ENCODE peak calls at places on chromosome 9, in five cellular contexts. One of them, this sample, is unnamed.

GRCh38 chr9:124032247-124032646 is 20.7 kb downstream of the LHX2 start:
- DNase-seq in NCI-H1092: no peak
- DNase-seq in bronchial epithelial cell: no peak
- DNase-seq in AG08395: no peak
- DNase-seq in kidney tubule cell: no peak
- DNase-seq in this sample: no peak

GRCh38 chr9:93299418-93300174 is 115.7 kb downstream of the WNK2 start:
- DNase-seq in kidney tubule cell: no peak
- DNase-seq in AG08395: no peak
- DNase-seq in bronchial epithelial cell: no peak
- DNase-seq in NCI-H1092: no peak
- DNase-seq in this sample: no peak

GRCh38 chr9:138100711-138101349 is 223.2 kb downstream of the CACNA1B start:
- DNase-seq in NCI-H1092: no peak
- DNase-seq in bronchial epithelial cell: no peak
- DNase-seq in AG08395: no peak
- DNase-seq in kidney tubule cell: no peak
- DNase-seq in this sample: no peak

GRCh38 chr9:82757921-82758320 is 305.0 kb downstream of the RASEF start:
- DNase-seq in bronchial epithelial cell: peak
- DNase-seq in NCI-H1092: no peak
- DNase-seq in kidney tubule cell: no peak
- DNase-seq in AG08395: no peak
- DNase-seq in this sample: no peak

GRCh38 chr9:92525306-92525705 is 10.5 kb downstream of the ECM2 start:
- DNase-seq in kidney tubule cell: no peak
- DNase-seq in bronchial epithelial cell: no peak
- DNase-seq in AG08395: no peak
- DNase-seq in NCI-H1092: no peak
- DNase-seq in this sample: no peak

GRCh38 chr9:785997-786396 is 55.5 kb upstream of the DMRT1 start:
- DNase-seq in AG08395: no peak
- DNase-seq in NCI-H1092: no peak
- DNase-seq in bronchial epithelial cell: no peak
- DNase-seq in kidney tubule cell: no peak
- DNase-seq in this sample: no peak

GRCh38 chr9:105064248-105065118 is 136.5 kb upstream of the ABCA1 start:
- DNase-seq in kidney tubule cell: peak
- DNase-seq in NCI-H1092: peak
- DNase-seq in AG08395: peak
- DNase-seq in bronchial epithelial cell: peak
- DNase-seq in this sample: peak

GRCh38 chr9:37936965-37937364 is 33.0 kb upstream of the SLC25A51 start:
- DNase-seq in NCI-H1092: no peak
- DNase-seq in kidney tubule cell: peak
- DNase-seq in bronchial epithelial cell: peak
- DNase-seq in AG08395: peak
- DNase-seq in this sample: no peak

GRCh38 chr9:27426717-27427645 is 97.1 kb upstream of the IFNK start:
- DNase-seq in AG08395: no peak
- DNase-seq in NCI-H1092: no peak
- DNase-seq in kidney tubule cell: peak
- DNase-seq in bronchial epithelial cell: peak
- DNase-seq in this sample: peak

GRCh38 chr9:134134949-134135342 is 936 bp upstream of the WDR5 start:
- DNase-seq in AG08395: no peak
- DNase-seq in bronchial epithelial cell: no peak
- DNase-seq in kidney tubule cell: no peak
- DNase-seq in NCI-H1092: no peak
- DNase-seq in this sample: no peak

GRCh38 chr9:74120061-74120460 is 377.1 kb upstream of the RORB start:
- DNase-seq in bronchial epithelial cell: peak
- DNase-seq in AG08395: no peak
- DNase-seq in kidney tubule cell: no peak
- DNase-seq in NCI-H1092: no peak
- DNase-seq in this sample: no peak

GRCh38 chr9:130382086-130382485 is 62.7 kb upstream of the ASS1 start:
- DNase-seq in AG08395: no peak
- DNase-seq in bronchial epithelial cell: no peak
- DNase-seq in NCI-H1092: no peak
- DNase-seq in kidney tubule cell: no peak
- DNase-seq in this sample: no peak

GRCh38 chr9:75164573-75164972 is 76.3 kb downstream of the OSTF1 start:
- DNase-seq in bronchial epithelial cell: no peak
- DNase-seq in kidney tubule cell: no peak
- DNase-seq in NCI-H1092: no peak
- DNase-seq in AG08395: no peak
- DNase-seq in this sample: no peak

GRCh38 chr9:109977521-109977920 is 197.5 kb downstream of the PALM2AKAP2 start:
- DNase-seq in NCI-H1092: no peak
- DNase-seq in kidney tubule cell: no peak
- DNase-seq in AG08395: no peak
- DNase-seq in bronchial epithelial cell: no peak
- DNase-seq in this sample: no peak

GRCh38 chr9:131704195-131704983 is 35.5 kb downstream of the RAPGEF1 start:
- DNase-seq in NCI-H1092: no peak
- DNase-seq in bronchial epithelial cell: peak
- DNase-seq in kidney tubule cell: no peak
- DNase-seq in AG08395: no peak
- DNase-seq in this sample: no peak

GRCh38 chr9:126721531-126722098 is 83.2 kb upstream of the ZBTB43 start:
- DNase-seq in AG08395: no peak
- DNase-seq in NCI-H1092: no peak
- DNase-seq in kidney tubule cell: peak
- DNase-seq in bronchial epithelial cell: no peak
- DNase-seq in this sample: no peak

GRCh38 chr9:115116620-115117284 is 1.2 kb downstream of the TNC start:
- DNase-seq in bronchial epithelial cell: no peak
- DNase-seq in AG08395: no peak
- DNase-seq in kidney tubule cell: no peak
- DNase-seq in NCI-H1092: no peak
- DNase-seq in this sample: no peak

GRCh38 chr9:85716031-85716877 is 25.5 kb downstream of the AGTPBP1 start:
- DNase-seq in bronchial epithelial cell: peak
- DNase-seq in AG08395: no peak
- DNase-seq in kidney tubule cell: no peak
- DNase-seq in NCI-H1092: no peak
- DNase-seq in this sample: no peak

GRCh38 chr9:95649801-95650213 is 133.0 kb upstream of the PTCH1 start:
- DNase-seq in kidney tubule cell: no peak
- DNase-seq in bronchial epithelial cell: no peak
- DNase-seq in NCI-H1092: no peak
- DNase-seq in AG08395: peak
- DNase-seq in this sample: no peak

GRCh38 chr9:80285325-80285724 is 713.6 kb downstream of the TLE4 start:
- DNase-seq in kidney tubule cell: peak
- DNase-seq in NCI-H1092: no peak
- DNase-seq in bronchial epithelial cell: peak
- DNase-seq in AG08395: peak
- DNase-seq in this sample: no peak

GRCh38 chr9:122056484-122056883 is 36.6 kb downstream of the TTLL11 start:
- DNase-seq in AG08395: no peak
- DNase-seq in kidney tubule cell: peak
- DNase-seq in NCI-H1092: no peak
- DNase-seq in bronchial epithelial cell: peak
- DNase-seq in this sample: no peak

GRCh38 chr9:12014488-12014887 is 678.7 kb upstream of the TYRP1 start:
- DNase-seq in kidney tubule cell: no peak
- DNase-seq in AG08395: no peak
- DNase-seq in bronchial epithelial cell: no peak
- DNase-seq in NCI-H1092: no peak
- DNase-seq in this sample: no peak

GRCh38 chr9:19699757-19700156 is 89.1 kb downstream of the SLC24A2 start:
- DNase-seq in kidney tubule cell: no peak
- DNase-seq in bronchial epithelial cell: peak
- DNase-seq in AG08395: no peak
- DNase-seq in NCI-H1092: no peak
- DNase-seq in this sample: no peak

GRCh38 chr9:90801507-90802289 is at the start of gene SYK:
- DNase-seq in kidney tubule cell: peak
- DNase-seq in bronchial epithelial cell: peak
- DNase-seq in NCI-H1092: peak
- DNase-seq in AG08395: no peak
- DNase-seq in this sample: peak

GRCh38 chr9:124885551-124885950 is 23.6 kb downstream of the ARPC5L start:
- DNase-seq in AG08395: no peak
- DNase-seq in kidney tubule cell: no peak
- DNase-seq in bronchial epithelial cell: no peak
- DNase-seq in NCI-H1092: no peak
- DNase-seq in this sample: no peak

GRCh38 chr9:2603621-2604020 is 18.0 kb upstream of the VLDLR start:
- DNase-seq in kidney tubule cell: no peak
- DNase-seq in AG08395: no peak
- DNase-seq in NCI-H1092: no peak
- DNase-seq in bronchial epithelial cell: no peak
- DNase-seq in this sample: no peak

GRCh38 chr9:127568971-127569818 is 42.9 kb upstream of the STXBP1 start:
- DNase-seq in bronchial epithelial cell: peak
- DNase-seq in NCI-H1092: peak
- DNase-seq in AG08395: peak
- DNase-seq in kidney tubule cell: peak
- DNase-seq in this sample: peak

GRCh38 chr9:91783411-91783810 is 166.6 kb downstream of the ROR2 start:
- DNase-seq in NCI-H1092: no peak
- DNase-seq in bronchial epithelial cell: no peak
- DNase-seq in AG08395: no peak
- DNase-seq in kidney tubule cell: no peak
- DNase-seq in this sample: no peak